ENCODE peak calls at places on chromosome 13, in ten cellular contexts. One of them, this sample, is unnamed.

GRCh38 chr13:71864094-71864980 is 2.7 kb downstream of the DACH1 start:
- DNase-seq in Kasumi-1: peak; percentile 75
- DNase-seq in CD4-positive, alpha-beta T cell: no peak
- DNase-seq in T-cell: no peak
- DNase-seq in B cell: peak; percentile 26
- DNase-seq in endodermal cell: no peak
- DNase-seq in anterior cingulate cortex: no peak
- DNase-seq in MCF 10A: no peak
- DNase-seq in NT2/D1: no peak
- DNase-seq in thoracic aorta: no peak
- DNase-seq in this sample: no peak

GRCh38 chr13:45833663-45834062 is 17.9 kb downstream of the SIAH3 start:
- DNase-seq in thoracic aorta: no peak
- DNase-seq in Kasumi-1: peak; percentile 13
- DNase-seq in MCF 10A: peak; percentile 93
- DNase-seq in endodermal cell: no peak
- DNase-seq in T-cell: no peak
- DNase-seq in anterior cingulate cortex: no peak
- DNase-seq in NT2/D1: no peak
- DNase-seq in CD4-positive, alpha-beta T cell: no peak
- DNase-seq in B cell: no peak
- DNase-seq in this sample: no peak

GRCh38 chr13:28494861-28495585 is at the start of gene FLT1:
- DNase-seq in CD4-positive, alpha-beta T cell: no peak
- DNase-seq in NT2/D1: peak; percentile 58
- DNase-seq in thoracic aorta: no peak
- DNase-seq in anterior cingulate cortex: no peak
- DNase-seq in B cell: peak; percentile 52
- DNase-seq in MCF 10A: no peak
- DNase-seq in endodermal cell: peak; percentile 92
- DNase-seq in T-cell: no peak
- DNase-seq in Kasumi-1: no peak
- DNase-seq in this sample: no peak

GRCh38 chr13:51895906-51896888 is 34.4 kb downstream of the CCDC70 start:
- DNase-seq in B cell: peak; percentile 29
- DNase-seq in anterior cingulate cortex: no peak
- DNase-seq in T-cell: peak; percentile 4
- DNase-seq in CD4-positive, alpha-beta T cell: peak; percentile 4
- DNase-seq in NT2/D1: peak; percentile 39
- DNase-seq in MCF 10A: peak; percentile 58
- DNase-seq in Kasumi-1: peak; percentile 69
- DNase-seq in endodermal cell: peak; percentile 90
- DNase-seq in thoracic aorta: no peak
- DNase-seq in this sample: peak; percentile 83

GRCh38 chr13:76711515-76712182 is 174.6 kb downstream of the KCTD12 start:
- DNase-seq in thoracic aorta: no peak
- DNase-seq in NT2/D1: no peak
- DNase-seq in endodermal cell: no peak
- DNase-seq in anterior cingulate cortex: no peak
- DNase-seq in MCF 10A: peak; percentile 70
- DNase-seq in B cell: no peak
- DNase-seq in CD4-positive, alpha-beta T cell: no peak
- DNase-seq in Kasumi-1: peak; percentile 84
- DNase-seq in T-cell: no peak
- DNase-seq in this sample: peak; percentile 44

GRCh38 chr13:51066091-51066831 is 44.8 kb downstream of the C13orf42 start:
- DNase-seq in anterior cingulate cortex: no peak
- DNase-seq in B cell: peak; percentile 28
- DNase-seq in endodermal cell: peak; percentile 45
- DNase-seq in thoracic aorta: no peak
- DNase-seq in T-cell: no peak
- DNase-seq in NT2/D1: no peak
- DNase-seq in Kasumi-1: no peak
- DNase-seq in MCF 10A: peak; percentile 55
- DNase-seq in CD4-positive, alpha-beta T cell: no peak
- DNase-seq in this sample: peak; percentile 6

GRCh38 chr13:29676535-29676934 is 81.0 kb upstream of the SLC7A1 start:
- DNase-seq in NT2/D1: no peak
- DNase-seq in endodermal cell: no peak
- DNase-seq in Kasumi-1: no peak
- DNase-seq in anterior cingulate cortex: no peak
- DNase-seq in thoracic aorta: no peak
- DNase-seq in MCF 10A: no peak
- DNase-seq in B cell: no peak
- DNase-seq in T-cell: no peak
- DNase-seq in CD4-positive, alpha-beta T cell: no peak
- DNase-seq in this sample: no peak

GRCh38 chr13:60838581-60838980 is 441.6 kb downstream of the TDRD3 start:
- DNase-seq in Kasumi-1: peak; percentile 75
- DNase-seq in anterior cingulate cortex: no peak
- DNase-seq in CD4-positive, alpha-beta T cell: no peak
- DNase-seq in MCF 10A: no peak
- DNase-seq in endodermal cell: no peak
- DNase-seq in thoracic aorta: no peak
- DNase-seq in NT2/D1: no peak
- DNase-seq in T-cell: no peak
- DNase-seq in B cell: no peak
- DNase-seq in this sample: no peak

GRCh38 chr13:33191425-33192221 is 93.9 kb downstream of the STARD13 start:
- DNase-seq in anterior cingulate cortex: no peak
- DNase-seq in thoracic aorta: no peak
- DNase-seq in MCF 10A: no peak
- DNase-seq in Kasumi-1: no peak
- DNase-seq in B cell: no peak
- DNase-seq in CD4-positive, alpha-beta T cell: no peak
- DNase-seq in T-cell: no peak
- DNase-seq in NT2/D1: no peak
- DNase-seq in endodermal cell: no peak
- DNase-seq in this sample: no peak

GRCh38 chr13:22592515-22592914 is 588.3 kb upstream of the SGCG start:
- DNase-seq in CD4-positive, alpha-beta T cell: no peak
- DNase-seq in endodermal cell: no peak
- DNase-seq in MCF 10A: no peak
- DNase-seq in B cell: no peak
- DNase-seq in Kasumi-1: no peak
- DNase-seq in anterior cingulate cortex: no peak
- DNase-seq in NT2/D1: no peak
- DNase-seq in thoracic aorta: no peak
- DNase-seq in T-cell: no peak
- DNase-seq in this sample: no peak

GRCh38 chr13:26050568-26051230 is 1.1 kb downstream of the SHISA2 start:
- DNase-seq in endodermal cell: peak; percentile 89
- DNase-seq in anterior cingulate cortex: no peak
- DNase-seq in MCF 10A: no peak
- DNase-seq in CD4-positive, alpha-beta T cell: no peak
- DNase-seq in thoracic aorta: no peak
- DNase-seq in T-cell: no peak
- DNase-seq in B cell: peak; percentile 32
- DNase-seq in Kasumi-1: no peak
- DNase-seq in NT2/D1: no peak
- DNase-seq in this sample: no peak

GRCh38 chr13:111031531-111031961 is 83.6 kb upstream of the ARHGEF7 start:
- DNase-seq in MCF 10A: peak; percentile 43
- DNase-seq in thoracic aorta: no peak
- DNase-seq in CD4-positive, alpha-beta T cell: no peak
- DNase-seq in NT2/D1: no peak
- DNase-seq in B cell: no peak
- DNase-seq in endodermal cell: no peak
- DNase-seq in anterior cingulate cortex: no peak
- DNase-seq in T-cell: no peak
- DNase-seq in Kasumi-1: no peak
- DNase-seq in this sample: no peak

GRCh38 chr13:75359266-75359665 is 122.7 kb downstream of the TBC1D4 start:
- DNase-seq in Kasumi-1: no peak
- DNase-seq in B cell: no peak
- DNase-seq in CD4-positive, alpha-beta T cell: no peak
- DNase-seq in T-cell: no peak
- DNase-seq in endodermal cell: no peak
- DNase-seq in thoracic aorta: no peak
- DNase-seq in NT2/D1: peak; percentile 46
- DNase-seq in anterior cingulate cortex: no peak
- DNase-seq in MCF 10A: peak; percentile 76
- DNase-seq in this sample: no peak

GRCh38 chr13:34678154-34678553 is 263.9 kb upstream of the NBEA start:
- DNase-seq in thoracic aorta: no peak
- DNase-seq in B cell: no peak
- DNase-seq in NT2/D1: no peak
- DNase-seq in anterior cingulate cortex: no peak
- DNase-seq in Kasumi-1: no peak
- DNase-seq in MCF 10A: peak; percentile 57
- DNase-seq in T-cell: no peak
- DNase-seq in CD4-positive, alpha-beta T cell: no peak
- DNase-seq in endodermal cell: no peak
- DNase-seq in this sample: peak; percentile 64

GRCh38 chr13:108342369-108343289 is 73.1 kb downstream of the TNFSF13B start:
- DNase-seq in MCF 10A: peak; percentile 52
- DNase-seq in thoracic aorta: no peak
- DNase-seq in CD4-positive, alpha-beta T cell: no peak
- DNase-seq in NT2/D1: peak; percentile 20
- DNase-seq in T-cell: no peak
- DNase-seq in endodermal cell: no peak
- DNase-seq in Kasumi-1: peak; percentile 83
- DNase-seq in anterior cingulate cortex: no peak
- DNase-seq in B cell: no peak
- DNase-seq in this sample: peak; percentile 34

This sample was measured in foreskin melanocyte.